ENCODE peak calls at places on chromosomes 3 and 15, in five cellular contexts. E is HepG2, S is tibial nerve, H is transverse colon, V is A549. G is an unnamed sample.
A peak's percentile ranks its signal among the peaks of the same experiment; 100 is the strongest.

GRCh38 chr15:57395292-57395691 is 19.0 kb downstream of the CGNL1 start:
- DNase-seq in E (no peak), S (no peak), H (no peak), V (no peak), G (no peak)

GRCh38 chr3:74314696-74315095 is 299.8 kb downstream of the CNTN3 start:
- DNase-seq in E (no peak), S (no peak), H (no peak), V (no peak), G (no peak)

GRCh38 chr15:100186960-100187359 is 154.8 kb downstream of the ADAMTS17 start:
- DNase-seq in E (no peak), S (no peak), H (no peak), V (no peak), G (no peak)

GRCh38 chr3:38453075-38453913 is at the start of gene ACVR2B:
- DNase-seq in E (peak; percentile 65), S (peak; percentile 92), H (peak; percentile 92), V (peak; percentile 81), G (no peak)

GRCh38 chr15:47331796-47332480 is 385.4 kb upstream of the SEMA6D start:
- DNase-seq in E (no peak), S (peak; percentile 14), H (no peak), V (no peak), G (no peak)

GRCh38 chr3:16998236-16998923 is 113.6 kb downstream of the PLCL2 start:
- DNase-seq in E (no peak), S (no peak), H (no peak), V (no peak), G (no peak)

GRCh38 chr3:4043867-4044575 is 244.8 kb downstream of the LRRN1 start:
- DNase-seq in E (no peak), S (no peak), H (no peak), V (no peak), G (no peak)

GRCh38 chr15:88243895-88244787 is 12.4 kb downstream of the NTRK3 start:
- DNase-seq in E (peak; percentile 28), S (peak; percentile 27), H (no peak), V (peak; percentile 59), G (no peak)

GRCh38 chr15:69133862-69134519 is 26.4 kb upstream of the GLCE start:
- DNase-seq in E (no peak), S (no peak), H (no peak), V (no peak), G (no peak)

GRCh38 chr3:71218508-71218907 is 365.0 kb downstream of the FOXP1 start:
- DNase-seq in E (no peak), S (no peak), H (no peak), V (no peak), G (no peak)

GRCh38 chr15:66765478-66766281 is 63.6 kb downstream of the SMAD6 start:
- DNase-seq in E (peak; percentile 93), S (no peak), H (peak; percentile 67), V (peak; percentile 95), G (no peak)

GRCh38 chr3:184222521-184222920 is 6.9 kb upstream of the VWA5B2 start:
- DNase-seq in E (no peak), S (no peak), H (no peak), V (no peak), G (no peak)

GRCh38 chr3:149466192-149466591 is 8.3 kb upstream of the TM4SF4 start:
- DNase-seq in E (no peak), S (peak; percentile 24), H (no peak), V (no peak), G (no peak)

GRCh38 chr3:119360736-119361462 is 66.7 kb downstream of the ARHGAP31 start:
- DNase-seq in E (no peak), S (no peak), H (no peak), V (no peak), G (no peak)

GRCh38 chr3:141998674-141999290 is 122.3 kb downstream of the ATP1B3 start:
- DNase-seq in E (peak; percentile 14), S (no peak), H (no peak), V (peak; percentile 7), G (no peak)

GRCh38 chr15:31372635-31373091 is 46.0 kb downstream of the KLF13 start:
- DNase-seq in E (no peak), S (peak; percentile 73), H (no peak), V (no peak), G (no peak)

GRCh38 chr15:56243117-56243773 is 434 bp downstream of the RFX7 start:
- DNase-seq in E (no peak), S (peak; percentile 9), H (peak; percentile 49), V (peak; percentile 30), G (peak; percentile 92)

GRCh38 chr15:31275331-31276262 is 51.0 kb upstream of the KLF13 start:
- DNase-seq in E (no peak), S (no peak), H (peak; percentile 6), V (no peak), G (peak; percentile 75)

GRCh38 chr15:98713585-98714001 is 65.3 kb downstream of the IGF1R start:
- DNase-seq in E (no peak), S (no peak), H (peak; percentile 41), V (no peak), G (no peak)

GRCh38 chr15:31346367-31347066 is 19.9 kb downstream of the KLF13 start:
- DNase-seq in E (no peak), S (no peak), H (no peak), V (no peak), G (no peak)

GRCh38 chr3:19947549-19948071 is 713 bp downstream of the RAB5A start:
- DNase-seq in E (peak; percentile 42), S (peak; percentile 36), H (peak; percentile 54), V (peak; percentile 58), G (no peak)

GRCh38 chr15:71699977-71700376 is 110.4 kb upstream of the NR2E3 start:
- DNase-seq in E (no peak), S (no peak), H (no peak), V (no peak), G (no peak)

GRCh38 chr3:78737988-78738387 is 1029.8 kb downstream of the ROBO1 start:
- DNase-seq in E (no peak), S (no peak), H (no peak), V (no peak), G (no peak)

GRCh38 chr3:184505053-184505452 is 56.5 kb upstream of the EPHB3 start:
- DNase-seq in E (no peak), S (no peak), H (no peak), V (no peak), G (no peak)

GRCh38 chr3:170085396-170085795 is 47.6 kb downstream of the GPR160 start:
- DNase-seq in E (no peak), S (no peak), H (no peak), V (no peak), G (no peak)
- H3K4me1 ChIP-seq in E (peaks cover 7% of the 10 kb centered on the region), S (no peaks in the 10 kb centered on the region), H (no peaks in the 10 kb centered on the region), V (no peaks in the 10 kb centered on the region), G (no peaks in the 10 kb centered on the region)

DNA sequence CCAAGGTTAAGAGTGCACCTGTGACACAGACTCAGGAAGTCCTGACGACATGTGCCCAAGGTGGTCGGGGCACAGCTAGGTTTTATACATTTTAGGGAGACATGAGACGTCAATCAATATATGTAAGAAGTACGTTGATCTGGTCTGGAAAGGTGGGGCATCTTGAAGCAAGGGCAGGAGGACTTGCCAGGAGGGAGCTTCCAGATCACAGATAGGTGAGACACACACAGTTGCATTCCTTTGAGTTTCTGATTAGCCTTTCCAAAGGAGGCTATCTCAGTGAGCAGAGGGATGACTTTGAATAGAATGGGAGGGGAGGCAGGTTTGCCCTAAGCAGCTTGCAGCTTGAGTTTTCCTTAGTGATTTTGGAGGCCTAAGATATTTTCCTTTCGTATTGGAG is 257.4 kb downstream of the CGGBP1 start:
- DNase-seq in E (no peak), S (no peak), H (no peak), V (no peak), G (no peak)
- TF ChIP-seq EP300 in E (no peak), S (no peak), H (no peak), V (no peak), G (no peak)

GRCh38 chr3:12994357-12994606 is 78.9 kb downstream of the IQSEC1 start:
- DNase-seq in E (no peak), S (no peak), H (peak; percentile 71), V (peak; percentile 60), G (no peak)

GRCh38 chr3:12996181-12996506 is 77.1 kb downstream of the IQSEC1 start:
- DNase-seq in E (no peak), S (no peak), H (peak; percentile 5), V (no peak), G (no peak)

GRCh38 chr3:12995389-12996180 is 77.6 kb downstream of the IQSEC1 start:
- DNase-seq in E (peak; percentile 49), S (no peak), H (peak; percentile 7), V (no peak), G (no peak)

GRCh38 chr3:12993623-12994356 is 79.4 kb downstream of the IQSEC1 start:
- DNase-seq in E (no peak), S (no peak), H (peak; percentile 34), V (peak; percentile 56), G (no peak)

DNA sequence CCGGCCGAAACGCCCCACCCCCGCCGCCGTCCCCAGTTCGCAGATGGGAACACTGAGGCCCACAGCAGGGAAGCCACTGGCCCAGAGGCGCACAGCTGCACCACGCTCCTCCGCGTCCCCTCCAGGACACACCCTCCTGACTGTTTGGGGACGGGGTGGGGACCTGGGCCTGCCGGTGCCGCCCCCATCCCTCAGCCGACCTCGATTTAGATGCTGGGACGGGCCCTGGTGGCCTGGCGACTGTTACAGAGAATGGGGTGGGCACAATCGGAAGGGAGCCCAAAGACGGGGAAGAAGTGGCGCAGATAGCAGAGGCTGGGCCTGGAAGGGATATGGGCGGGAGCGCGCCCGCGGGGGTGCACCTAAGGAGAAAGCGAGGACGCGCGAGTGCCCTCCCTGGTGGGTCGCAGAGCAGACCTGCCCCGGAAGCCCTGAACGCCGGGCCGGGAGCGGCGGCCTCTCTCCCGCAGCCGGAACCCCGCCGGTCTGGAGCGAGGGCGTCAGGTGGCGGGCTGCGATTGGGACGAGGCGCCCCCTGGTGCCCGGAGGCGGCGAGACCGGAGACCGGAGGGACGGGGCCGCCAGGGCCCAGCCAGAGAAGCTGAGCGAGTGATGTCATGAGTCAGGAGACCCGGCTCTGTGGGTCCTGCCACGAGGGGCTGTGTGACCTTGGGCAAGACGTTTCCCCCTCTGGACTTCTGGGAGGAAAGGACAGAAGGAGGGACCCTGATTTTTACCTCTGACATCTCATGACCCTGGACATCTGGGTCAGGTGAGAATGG is 78.4 kb downstream of the IQSEC1 start:
- DNase-seq in E (peak; percentile 70), S (peak; percentile 82), H (peak; percentile 93), V (peak; percentile 96), G (peak; percentile 96)
- H3K4me1 ChIP-seq in E (peaks cover 57% of the 10 kb centered on the region), S (peaks cover 10% of the 10 kb centered on the region), H (peaks cover 34% of the 10 kb centered on the region), V (peaks cover 34% of the 10 kb centered on the region), G (peaks cover 64% of the 10 kb centered on the region)

GRCh38 chr3:13877911-13878710 is 1.8 kb downstream of the WNT7A start:
- DNase-seq in E (no peak), S (no peak), H (no peak), V (no peak), G (no peak)
- TF ChIP-seq EP300 in E (no peak), S (no peak), H (no peak), V (no peak), G (no peak)

GRCh38 chr3:181568248-181568647 is 143.5 kb upstream of the SOX2 start:
- DNase-seq in E (no peak), S (no peak), H (no peak), V (no peak), G (no peak)

GRCh38 chr3:181570472-181570871 is 141.3 kb upstream of the SOX2 start:
- DNase-seq in E (no peak), S (no peak), H (no peak), V (no peak), G (no peak)

GRCh38 chr3:181567446-181568075 is 144.2 kb upstream of the SOX2 start:
- DNase-seq in E (no peak), S (no peak), H (no peak), V (no peak), G (no peak)

GRCh38 chr3:181569356-181569940 is 142.3 kb upstream of the SOX2 start:
- DNase-seq in E (no peak), S (no peak), H (no peak), V (no peak), G (no peak)

GRCh38 chr3:181568693-181569092 is 143.0 kb upstream of the SOX2 start:
- DNase-seq in E (no peak), S (no peak), H (no peak), V (no peak), G (no peak)
- H3K4me1 ChIP-seq in E (no peaks in the 10 kb centered on the region), S (no peaks in the 10 kb centered on the region), H (no peaks in the 10 kb centered on the region), V (no peaks in the 10 kb centered on the region), G (no peaks in the 10 kb centered on the region)